ENCODE peak calls at places on chromosomes 1 and 21, in ten cellular contexts. I is mesenchymal stem cell; T is neuronal stem cell; S is heart left ventricle; G is left ventricle myocardium inferior; L is transverse colon; H is endodermal cell; F is AG04450; J is CD8-positive, alpha-beta T cell; X is body of pancreas. R is an unnamed sample.
A peak's percentile ranks its signal among the peaks of the same experiment; 100 is the strongest.

GRCh38 chr1:65148548-65149390 is 766 bp downstream of the AK4 start:
- DNase-seq in X (peak; percentile 15), S (peak; percentile 66), G (peak; percentile 60), L (peak; percentile 46), T (peak; percentile 29), F (no peak), H (peak; percentile 88), I (peak; percentile 17), J (no peak), R (peak; percentile 78)

GRCh38 chr1:221839794-221840395 is 98.0 kb upstream of the DUSP10 start:
- DNase-seq in F (no peak), X (peak; percentile 33), I (peak; percentile 81), S (peak; percentile 78), J (peak; percentile 34), H (no peak), G (peak; percentile 72), T (no peak), L (peak; percentile 39), R (no peak)

GRCh38 chr1:4025752-4026151 is 125.7 kb upstream of the C1orf174 start:
- DNase-seq in X (no peak), S (no peak), H (no peak), G (no peak), L (no peak), F (no peak), T (no peak), J (no peak), I (no peak), R (no peak)

GRCh38 chr1:119966020-119966419 is 69.7 kb upstream of the ADAM30 start:
- DNase-seq in X (no peak), S (no peak), F (peak; percentile 38), I (peak; percentile 27), T (no peak), J (no peak), L (no peak), H (no peak), G (no peak), R (no peak)

GRCh38 chr1:231918239-231919015 is 291.8 kb downstream of the DISC1 start:
- DNase-seq in L (peak; percentile 16), J (no peak), X (no peak), G (no peak), S (no peak), T (no peak), H (no peak), F (peak; percentile 45), I (peak; percentile 67), R (no peak)

GRCh38 chr1:175933801-175934200 is 190.4 kb upstream of the TNR start:
- DNase-seq in H (peak; percentile 78), S (peak; percentile 32), T (no peak), X (no peak), G (no peak), J (no peak), F (no peak), I (peak; percentile 91), L (no peak), R (no peak)

GRCh38 chr1:168482106-168482505 is 61.7 kb downstream of the XCL2 start:
- DNase-seq in S (no peak), X (no peak), T (peak; percentile 80), J (no peak), F (no peak), I (no peak), L (no peak), H (peak; percentile 52), G (no peak), R (no peak)

GRCh38 chr21:31216206-31216605 is 127.9 kb downstream of the TIAM1 start:
- DNase-seq in I (peak; percentile 73), H (no peak), J (no peak), T (no peak), G (no peak), X (no peak), S (no peak), L (no peak), F (no peak), R (no peak)

GRCh38 chr1:198969981-198970380 is 331.1 kb downstream of the PTPRC start:
- DNase-seq in S (no peak), H (no peak), J (no peak), L (no peak), T (no peak), G (no peak), F (no peak), I (no peak), X (no peak), R (no peak)

GRCh38 chr1:36322085-36322785 is 1.2 kb downstream of the EVA1B start:
- DNase-seq in X (no peak), F (no peak), S (peak; percentile 49), J (no peak), I (peak; percentile 46), H (peak; percentile 80), T (no peak), L (no peak), G (no peak), R (peak; percentile 74)

GRCh38 chr1:25695066-25695990 is 78.7 kb downstream of the MAN1C1 start:
- DNase-seq in G (peak; percentile 80), I (peak; percentile 99), F (peak; percentile 97), H (peak; percentile 89), J (no peak), X (peak; percentile 51), L (peak; percentile 57), T (no peak), S (peak; percentile 89), R (no peak)

GRCh38 chr1:219959540-219960208 is 31.3 kb upstream of the SLC30A10 start:
- DNase-seq in T (no peak), L (no peak), I (no peak), J (no peak), X (no peak), S (no peak), F (no peak), G (no peak), H (no peak), R (no peak)

GRCh38 chr1:202154766-202155477 is 5.5 kb downstream of the PTPN7 start:
- DNase-seq in T (peak; percentile 56), L (peak; percentile 59), F (peak; percentile 32), X (peak; percentile 57), I (peak; percentile 73), G (no peak), H (peak; percentile 91), J (no peak), S (no peak), R (no peak)

GRCh38 chr1:174008261-174008660 is 13.9 kb downstream of the RC3H1 start:
- DNase-seq in S (no peak), X (no peak), G (no peak), I (no peak), L (no peak), F (no peak), J (no peak), T (no peak), H (no peak), R (no peak)

GRCh38 chr1:4128616-4129015 is 228.5 kb upstream of the C1orf174 start:
- DNase-seq in I (no peak), X (no peak), T (no peak), H (no peak), J (no peak), L (no peak), G (no peak), F (no peak), S (no peak), R (peak; percentile 51)

GRCh38 chr1:61227857-61228557 is 145.6 kb downstream of the NFIA start:
- DNase-seq in L (no peak), F (no peak), J (no peak), G (no peak), X (no peak), T (no peak), S (no peak), I (peak; percentile 3), H (no peak), R (no peak)

GRCh38 chr21:42964561-42965560 is 9.5 kb upstream of the PKNOX1 start:
- DNase-seq in L (no peak), G (no peak), S (no peak), F (no peak), I (no peak), X (no peak), H (no peak), T (no peak), J (no peak), R (peak; percentile 27)

GRCh38 chr1:155125511-155125945 is 2.1 kb upstream of the EFNA1 start:
- DNase-seq in L (no peak), X (no peak), G (no peak), S (no peak), J (no peak), T (no peak), I (no peak), F (no peak), H (peak; percentile 58), R (no peak)
- H3K27me3 ChIP-seq in L (no peaks in the 10 kb centered on the region), X (no peaks in the 10 kb centered on the region), G (no peaks in the 10 kb centered on the region), S (no peaks in the 10 kb centered on the region), J (no peaks in the 10 kb centered on the region), T (peaks cover 85% of the 10 kb centered on the region), I (peaks cover 61% of the 10 kb centered on the region), F (peaks cover 49% of the 10 kb centered on the region), H (peaks cover 76% of the 10 kb centered on the region), R (peaks cover 33% of the 10 kb centered on the region)

GRCh38 chr1:246632584-246633168 is 66.4 kb downstream of the CNST start:
- DNase-seq in H (no peak), T (no peak), I (peak; percentile 89), L (no peak), G (no peak), J (no peak), X (no peak), S (no peak), F (peak; percentile 57), R (no peak)
- H3K27ac ChIP-seq in H (no peak overlapping the region), T (no peak overlapping the region), I (peak overlapping the region; percentile 84), L (peak overlapping the region; percentile 59), G (no peak overlapping the region), J (no peak overlapping the region), X (no peak overlapping the region), S (peak overlapping the region; percentile 62), F (peak overlapping the region; percentile 92), R (no peak overlapping the region)

DNA sequence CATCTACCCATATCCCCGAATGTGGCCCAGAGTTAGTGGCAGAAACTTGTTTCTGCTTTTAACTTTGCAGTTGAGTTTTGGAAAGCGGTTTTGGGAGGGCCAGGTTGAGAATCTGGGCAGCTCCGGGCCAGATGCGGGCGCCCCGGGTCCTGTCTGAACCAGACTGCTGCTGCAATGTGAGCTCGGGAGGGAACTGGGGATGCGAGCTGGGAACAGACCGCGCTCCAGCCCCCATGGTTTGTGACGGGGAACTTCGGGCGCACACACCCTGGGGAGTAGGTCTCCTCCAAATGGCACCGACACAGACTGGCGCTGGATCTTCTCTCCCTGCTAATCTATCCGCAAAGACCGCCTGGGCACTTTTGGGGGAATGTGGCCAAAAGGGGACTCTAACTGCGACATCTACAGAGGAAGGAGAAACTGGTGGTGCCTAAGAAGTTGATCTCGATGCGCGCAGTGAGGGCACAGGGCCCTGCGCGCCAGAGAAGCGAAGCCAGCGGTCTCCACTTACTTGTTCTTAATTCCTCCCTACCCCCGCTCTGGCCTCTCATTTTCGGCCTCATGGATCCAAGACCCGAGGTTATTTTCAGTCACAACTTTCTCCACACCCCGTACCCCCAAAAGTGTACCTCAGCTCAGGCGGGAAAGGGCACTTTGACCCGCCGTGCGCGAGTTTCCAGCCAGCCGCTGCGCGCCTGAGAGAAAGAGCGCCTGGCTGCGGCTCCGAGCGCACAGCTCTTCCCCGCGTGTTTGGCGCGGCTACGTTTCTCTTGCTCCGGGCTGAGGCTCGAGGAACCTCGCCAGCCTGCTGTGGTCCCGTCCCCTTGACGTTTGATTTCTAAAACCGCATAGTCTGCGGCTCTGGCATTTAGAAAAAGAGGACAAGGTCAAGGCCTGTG is 411.0 kb upstream of the ESRRG start:
- DNase-seq in T (peak; percentile 18), S (no peak), G (no peak), F (no peak), H (peak; percentile 70), X (peak; percentile 20), J (no peak), L (no peak), I (peak; percentile 42), R (peak; percentile 61)
- H3K4me3 ChIP-seq in T (peak overlapping the region; percentile 53), S (peak overlapping the region; percentile 28), G (peak overlapping the region; percentile 67), F (no peak overlapping the region), H (peak overlapping the region; percentile 84), X (no peak overlapping the region), J (no peak overlapping the region), L (no peak overlapping the region), I (no peak overlapping the region), R (peak overlapping the region; percentile 31)

GRCh38 chr1:200029035-200029623 is 1.6 kb downstream of the NR5A2 start:
- DNase-seq in L (peak; percentile 59), J (no peak), F (no peak), I (peak; percentile 35), H (peak; percentile 76), S (peak; percentile 47), X (peak; percentile 87), T (peak; percentile 51), G (no peak), R (peak; percentile 81)
- H3K27me3 ChIP-seq in L (peaks cover 65% of the 10 kb centered on the region), J (peaks cover 34% of the 10 kb centered on the region), F (peaks cover 55% of the 10 kb centered on the region), I (peaks cover 50% of the 10 kb centered on the region), H (peaks cover 51% of the 10 kb centered on the region), S (peaks cover 83% of the 10 kb centered on the region), X (no peaks in the 10 kb centered on the region), T (peaks cover 72% of the 10 kb centered on the region), G (peaks cover 96% of the 10 kb centered on the region), R (peaks cover 60% of the 10 kb centered on the region)